ENCODE peak calls at places on chromosomes 1 and 21, in six cellular contexts. T, D, X, H, C and K are unnamed samples.

GRCh38 chr1:28417441-28418277 is 48.1 kb downstream of the PHACTR4 start:
- DNase-seq in T (no peak), D (no peak), X (no peak), H (no peak), C (no peak), K (no peak)

GRCh38 chr21:36507397-36508018 is 27.6 kb upstream of the CLDN14 start:
- DNase-seq in T (no peak), D (no peak), X (no peak), H (no peak), C (no peak), K (no peak)

GRCh38 chr1:85259866-85260345 is 444 bp upstream of the C1orf52 start:
- DNase-seq in T (no peak), D (no peak), X (no peak), H (no peak), C (no peak), K (no peak)

GRCh38 chr1:163068716-163069115 is 445 bp upstream of the RGS4 start:
- DNase-seq in T (no peak), D (no peak), X (no peak), H (peak; percentile 34), C (no peak), K (no peak)

GRCh38 chr1:203342192-203342940 is 8.6 kb downstream of the FMOD start:
- DNase-seq in T (peak; percentile 39), D (no peak), X (peak; percentile 94), H (peak; percentile 72), C (peak; percentile 87), K (no peak)

GRCh38 chr1:42784547-42784945 is 245 bp upstream of the TMEM269 start:
- DNase-seq in T (no peak), D (no peak), X (no peak), H (no peak), C (peak; percentile 29), K (no peak)

GRCh38 chr1:27527857-27528700 is 38.1 kb upstream of the WASF2 start:
- DNase-seq in T (peak; percentile 96), D (no peak), X (peak; percentile 87), H (peak; percentile 93), C (peak; percentile 75), K (peak; percentile 28)

GRCh38 chr1:98865796-98866195 is 138.9 kb downstream of the PLPPR5 start:
- DNase-seq in T (no peak), D (no peak), X (no peak), H (no peak), C (no peak), K (no peak)

GRCh38 chr1:72186733-72187307 is 95.5 kb downstream of the NEGR1 start:
- DNase-seq in T (no peak), D (no peak), X (no peak), H (peak; percentile 11), C (no peak), K (no peak)

GRCh38 chr1:161718559-161719324 is 2.6 kb upstream of the FCRLB start:
- DNase-seq in T (no peak), D (no peak), X (no peak), H (no peak), C (no peak), K (no peak)

GRCh38 chr1:2594001-2594640 is 7.5 kb downstream of the PRXL2B start:
- DNase-seq in T (peak; percentile 29), D (no peak), X (no peak), H (no peak), C (peak; percentile 11), K (no peak)

GRCh38 chr1:117657949-117658660 is 52.3 kb downstream of the TENT5C start:
- DNase-seq in T (no peak), D (no peak), X (no peak), H (no peak), C (no peak), K (no peak)

GRCh38 chr1:86828024-86828423 is 85.9 kb downstream of the SELENOF start:
- DNase-seq in T (peak; percentile 24), D (no peak), X (no peak), H (no peak), C (no peak), K (no peak)

GRCh38 chr1:63915121-63915520 is 141.3 kb downstream of the ROR1 start:
- DNase-seq in T (no peak), D (no peak), X (peak; percentile 58), H (peak; percentile 45), C (no peak), K (no peak)

GRCh38 chr1:212938846-212939245 is 11.5 kb upstream of the VASH2 start:
- DNase-seq in T (peak; percentile 45), D (no peak), X (no peak), H (no peak), C (no peak), K (no peak)

GRCh38 chr1:161082996-161083742 is 6.2 kb downstream of the NECTIN4 start:
- DNase-seq in T (no peak), D (no peak), X (peak; percentile 75), H (no peak), C (peak; percentile 70), K (no peak)

GRCh38 chr1:119743308-119743707 is 25.4 kb downstream of the HMGCS2 start:
- DNase-seq in T (no peak), D (no peak), X (no peak), H (no peak), C (no peak), K (no peak)

GRCh38 chr21:43361493-43362296 is 65.2 kb downstream of the SIK1 start:
- DNase-seq in T (no peak), D (no peak), X (no peak), H (peak; percentile 75), C (no peak), K (peak; percentile 14)

GRCh38 chr1:21913258-21913657 is 23.9 kb downstream of the HSPG2 start:
- DNase-seq in T (no peak), D (no peak), X (peak; percentile 86), H (no peak), C (peak; percentile 60), K (no peak)

GRCh38 chr1:212430416-212430815 is 2.3 kb upstream of the NENF start:
- DNase-seq in T (no peak), D (no peak), X (no peak), H (no peak), C (no peak), K (no peak)

GRCh38 chr1:223783676-223784075 is 62.1 kb downstream of the TP53BP2 start:
- DNase-seq in T (no peak), D (no peak), X (no peak), H (no peak), C (no peak), K (no peak)

GRCh38 chr1:1175221-1176062 is 1.8 kb downstream of the TTLL10 start:
- DNase-seq in T (no peak), D (no peak), X (peak; percentile 43), H (no peak), C (no peak), K (no peak)

GRCh38 chr1:28129150-28129549 is 40.7 kb upstream of the EYA3 start:
- DNase-seq in T (no peak), D (no peak), X (no peak), H (no peak), C (no peak), K (no peak)

GRCh38 chr21:30994917-30995316 is 43.4 kb downstream of the KRTAP19-8 start:
- DNase-seq in T (no peak), D (no peak), X (peak; percentile 49), H (no peak), C (no peak), K (no peak)